ENCODE peak calls at places on chromosomes 6 and 20, in ten cellular contexts. One of them, this sample, is unnamed.
A peak's percentile ranks its signal among the peaks of the same experiment; 100 is the strongest.

GRCh38 chr6:17388365-17388764 is 5.0 kb upstream of the CAP2 start:
- DNase-seq in small intestine: no peak
- DNase-seq in lower leg skin: no peak
- DNase-seq in coronary artery: no peak
- DNase-seq in RWPE1: no peak
- DNase-seq in NCI-H460: no peak
- DNase-seq in NCI-H226: no peak
- DNase-seq in naive thymus-derived CD8-positive, alpha-beta T cell: no peak
- DNase-seq in activated CD4-positive, alpha-beta memory T cell treated with anti-CD3 and anti-CD28 coated beads, Interleukin-2, amount 10 ng/mL, durations not matched to agents 7 days and 5 days: no peak
- DNase-seq in CD4-positive, CD25-positive, alpha-beta regulatory T cell: no peak
- DNase-seq in this sample: no peak

GRCh38 chr20:23305098-23305497 is 45.5 kb upstream of the NXT1 start:
- DNase-seq in small intestine: no peak
- DNase-seq in lower leg skin: no peak
- DNase-seq in coronary artery: no peak
- DNase-seq in RWPE1: no peak
- DNase-seq in NCI-H460: no peak
- DNase-seq in NCI-H226: no peak
- DNase-seq in naive thymus-derived CD8-positive, alpha-beta T cell: no peak
- DNase-seq in activated CD4-positive, alpha-beta memory T cell treated with anti-CD3 and anti-CD28 coated beads, Interleukin-2, amount 10 ng/mL, durations not matched to agents 7 days and 5 days: no peak
- DNase-seq in CD4-positive, CD25-positive, alpha-beta regulatory T cell: no peak
- DNase-seq in this sample: no peak

GRCh38 chr6:33776764-33777163 is 12.2 kb downstream of the LEMD2 start:
- DNase-seq in small intestine: no peak
- DNase-seq in lower leg skin: no peak
- DNase-seq in coronary artery: no peak
- DNase-seq in RWPE1: no peak
- DNase-seq in NCI-H460: no peak
- DNase-seq in NCI-H226: no peak
- DNase-seq in naive thymus-derived CD8-positive, alpha-beta T cell: no peak
- DNase-seq in activated CD4-positive, alpha-beta memory T cell treated with anti-CD3 and anti-CD28 coated beads, Interleukin-2, amount 10 ng/mL, durations not matched to agents 7 days and 5 days: no peak
- DNase-seq in CD4-positive, CD25-positive, alpha-beta regulatory T cell: no peak
- DNase-seq in this sample: no peak

GRCh38 chr6:3850451-3851203 is 1.5 kb downstream of the FAM50B start:
- DNase-seq in small intestine: no peak
- DNase-seq in lower leg skin: no peak
- DNase-seq in coronary artery: no peak
- DNase-seq in RWPE1: no peak
- DNase-seq in NCI-H460: no peak
- DNase-seq in NCI-H226: no peak
- DNase-seq in naive thymus-derived CD8-positive, alpha-beta T cell: no peak
- DNase-seq in activated CD4-positive, alpha-beta memory T cell treated with anti-CD3 and anti-CD28 coated beads, Interleukin-2, amount 10 ng/mL, durations not matched to agents 7 days and 5 days: peak; percentile 51
- DNase-seq in CD4-positive, CD25-positive, alpha-beta regulatory T cell: peak; percentile 43
- DNase-seq in this sample: no peak

GRCh38 chr6:14294270-14294951 is 176.8 kb downstream of the CD83 start:
- DNase-seq in small intestine: no peak
- DNase-seq in lower leg skin: no peak
- DNase-seq in coronary artery: no peak
- DNase-seq in RWPE1: no peak
- DNase-seq in NCI-H460: no peak
- DNase-seq in NCI-H226: no peak
- DNase-seq in naive thymus-derived CD8-positive, alpha-beta T cell: no peak
- DNase-seq in activated CD4-positive, alpha-beta memory T cell treated with anti-CD3 and anti-CD28 coated beads, Interleukin-2, amount 10 ng/mL, durations not matched to agents 7 days and 5 days: no peak
- DNase-seq in CD4-positive, CD25-positive, alpha-beta regulatory T cell: no peak
- DNase-seq in this sample: no peak

GRCh38 chr20:57287901-57288300 is 21.5 kb upstream of the BMP7 start:
- DNase-seq in small intestine: no peak
- DNase-seq in lower leg skin: no peak
- DNase-seq in coronary artery: no peak
- DNase-seq in RWPE1: no peak
- DNase-seq in NCI-H460: no peak
- DNase-seq in NCI-H226: no peak
- DNase-seq in naive thymus-derived CD8-positive, alpha-beta T cell: no peak
- DNase-seq in activated CD4-positive, alpha-beta memory T cell treated with anti-CD3 and anti-CD28 coated beads, Interleukin-2, amount 10 ng/mL, durations not matched to agents 7 days and 5 days: no peak
- DNase-seq in CD4-positive, CD25-positive, alpha-beta regulatory T cell: no peak
- DNase-seq in this sample: no peak

GRCh38 chr6:102841055-102841454 is 1447.5 kb downstream of the GRIK2 start:
- DNase-seq in small intestine: no peak
- DNase-seq in lower leg skin: no peak
- DNase-seq in coronary artery: no peak
- DNase-seq in RWPE1: no peak
- DNase-seq in NCI-H460: no peak
- DNase-seq in NCI-H226: no peak
- DNase-seq in naive thymus-derived CD8-positive, alpha-beta T cell: no peak
- DNase-seq in activated CD4-positive, alpha-beta memory T cell treated with anti-CD3 and anti-CD28 coated beads, Interleukin-2, amount 10 ng/mL, durations not matched to agents 7 days and 5 days: no peak
- DNase-seq in CD4-positive, CD25-positive, alpha-beta regulatory T cell: no peak
- DNase-seq in this sample: no peak

GRCh38 chr20:19583532-19584175 is 174.4 kb upstream of the RIN2 start:
- DNase-seq in small intestine: peak; percentile 41
- DNase-seq in lower leg skin: peak; percentile 94
- DNase-seq in coronary artery: peak; percentile 72
- DNase-seq in RWPE1: peak; percentile 52
- DNase-seq in NCI-H460: peak; percentile 45
- DNase-seq in NCI-H226: no peak
- DNase-seq in naive thymus-derived CD8-positive, alpha-beta T cell: peak; percentile 44
- DNase-seq in activated CD4-positive, alpha-beta memory T cell treated with anti-CD3 and anti-CD28 coated beads, Interleukin-2, amount 10 ng/mL, durations not matched to agents 7 days and 5 days: peak; percentile 31
- DNase-seq in CD4-positive, CD25-positive, alpha-beta regulatory T cell: peak; percentile 1
- DNase-seq in this sample: peak; percentile 7

GRCh38 chr6:13908955-13909381 is 15.8 kb upstream of the RNF182 start:
- DNase-seq in small intestine: peak; percentile 68
- DNase-seq in lower leg skin: no peak
- DNase-seq in coronary artery: no peak
- DNase-seq in RWPE1: peak; percentile 79
- DNase-seq in NCI-H460: peak; percentile 48
- DNase-seq in NCI-H226: peak; percentile 11
- DNase-seq in naive thymus-derived CD8-positive, alpha-beta T cell: peak; percentile 46
- DNase-seq in activated CD4-positive, alpha-beta memory T cell treated with anti-CD3 and anti-CD28 coated beads, Interleukin-2, amount 10 ng/mL, durations not matched to agents 7 days and 5 days: peak; percentile 39
- DNase-seq in CD4-positive, CD25-positive, alpha-beta regulatory T cell: peak; percentile 60
- DNase-seq in this sample: no peak

GRCh38 chr6:31529329-31530150 is 778 bp downstream of the MCCD1 start:
- DNase-seq in small intestine: no peak
- DNase-seq in lower leg skin: peak; percentile 62
- DNase-seq in coronary artery: no peak
- DNase-seq in RWPE1: no peak
- DNase-seq in NCI-H460: no peak
- DNase-seq in NCI-H226: no peak
- DNase-seq in naive thymus-derived CD8-positive, alpha-beta T cell: no peak
- DNase-seq in activated CD4-positive, alpha-beta memory T cell treated with anti-CD3 and anti-CD28 coated beads, Interleukin-2, amount 10 ng/mL, durations not matched to agents 7 days and 5 days: no peak
- DNase-seq in CD4-positive, CD25-positive, alpha-beta regulatory T cell: no peak
- DNase-seq in this sample: no peak

GRCh38 chr6:148525453-148525852 is 182.8 kb downstream of the SASH1 start:
- DNase-seq in small intestine: no peak
- DNase-seq in lower leg skin: no peak
- DNase-seq in coronary artery: peak; percentile 79
- DNase-seq in RWPE1: no peak
- DNase-seq in NCI-H460: no peak
- DNase-seq in NCI-H226: peak; percentile 21
- DNase-seq in naive thymus-derived CD8-positive, alpha-beta T cell: no peak
- DNase-seq in activated CD4-positive, alpha-beta memory T cell treated with anti-CD3 and anti-CD28 coated beads, Interleukin-2, amount 10 ng/mL, durations not matched to agents 7 days and 5 days: no peak
- DNase-seq in CD4-positive, CD25-positive, alpha-beta regulatory T cell: no peak
- DNase-seq in this sample: no peak

GRCh38 chr20:62085206-62085605 is 19.5 kb upstream of the TAF4 start:
- DNase-seq in small intestine: no peak
- DNase-seq in lower leg skin: no peak
- DNase-seq in coronary artery: no peak
- DNase-seq in RWPE1: no peak
- DNase-seq in NCI-H460: no peak
- DNase-seq in NCI-H226: no peak
- DNase-seq in naive thymus-derived CD8-positive, alpha-beta T cell: no peak
- DNase-seq in activated CD4-positive, alpha-beta memory T cell treated with anti-CD3 and anti-CD28 coated beads, Interleukin-2, amount 10 ng/mL, durations not matched to agents 7 days and 5 days: no peak
- DNase-seq in CD4-positive, CD25-positive, alpha-beta regulatory T cell: no peak
- DNase-seq in this sample: no peak

This sample was measured in thoracic aorta.